ENCODE peak calls at places on chromosomes 6 and 20, in eight cellular contexts. One of them, this sample, is unnamed.

GRCh38 chr6:155352812-155353211 is 38.5 kb upstream of the TFB1M start:
- DNase-seq in glutamatergic neuron: no peak
- DNase-seq in IMR-90: peak
- DNase-seq in brain microvascular endothelial cell: peak
- DNase-seq in lower leg skin: no peak
- DNase-seq in GM10248: no peak
- DNase-seq in thoracic aorta: no peak
- DNase-seq in CD4-positive, alpha-beta T cell: no peak
- DNase-seq in this sample: peak

GRCh38 chr20:17619351-17620093 is 49.6 kb downstream of the DSTN start:
- DNase-seq in glutamatergic neuron: no peak
- DNase-seq in IMR-90: no peak
- DNase-seq in brain microvascular endothelial cell: no peak
- DNase-seq in lower leg skin: no peak
- DNase-seq in GM10248: no peak
- DNase-seq in thoracic aorta: no peak
- DNase-seq in CD4-positive, alpha-beta T cell: no peak
- DNase-seq in this sample: no peak

GRCh38 chr20:13325033-13325432 is 104.0 kb downstream of the ISM1 start:
- DNase-seq in glutamatergic neuron: peak
- DNase-seq in IMR-90: peak
- DNase-seq in brain microvascular endothelial cell: peak
- DNase-seq in lower leg skin: no peak
- DNase-seq in GM10248: no peak
- DNase-seq in thoracic aorta: no peak
- DNase-seq in CD4-positive, alpha-beta T cell: no peak
- DNase-seq in this sample: peak

GRCh38 chr6:31901953-31902643 is at the start of gene ZBTB12:
- DNase-seq in glutamatergic neuron: peak
- DNase-seq in IMR-90: peak
- DNase-seq in brain microvascular endothelial cell: peak
- DNase-seq in lower leg skin: peak
- DNase-seq in GM10248: peak
- DNase-seq in thoracic aorta: peak
- DNase-seq in CD4-positive, alpha-beta T cell: peak
- DNase-seq in this sample: peak

GRCh38 chr20:51562334-51563140 is 20.0 kb upstream of the NFATC2 start:
- DNase-seq in glutamatergic neuron: peak
- DNase-seq in IMR-90: peak
- DNase-seq in brain microvascular endothelial cell: peak
- DNase-seq in lower leg skin: peak
- DNase-seq in GM10248: peak
- DNase-seq in thoracic aorta: peak
- DNase-seq in CD4-positive, alpha-beta T cell: no peak
- DNase-seq in this sample: peak

GRCh38 chr6:37074053-37074827 is 68.8 kb downstream of the FGD2 start:
- DNase-seq in glutamatergic neuron: peak
- DNase-seq in IMR-90: peak
- DNase-seq in brain microvascular endothelial cell: no peak
- DNase-seq in lower leg skin: no peak
- DNase-seq in GM10248: no peak
- DNase-seq in thoracic aorta: no peak
- DNase-seq in CD4-positive, alpha-beta T cell: no peak
- DNase-seq in this sample: no peak

GRCh38 chr6:42292002-42292735 is 74.5 kb upstream of the MRPS10 start:
- DNase-seq in glutamatergic neuron: no peak
- DNase-seq in IMR-90: peak
- DNase-seq in brain microvascular endothelial cell: peak
- DNase-seq in lower leg skin: no peak
- DNase-seq in GM10248: no peak
- DNase-seq in thoracic aorta: no peak
- DNase-seq in CD4-positive, alpha-beta T cell: no peak
- DNase-seq in this sample: peak

GRCh38 chr20:52154575-52154974 is 37.0 kb downstream of the ZFP64 start:
- DNase-seq in glutamatergic neuron: no peak
- DNase-seq in IMR-90: no peak
- DNase-seq in brain microvascular endothelial cell: no peak
- DNase-seq in lower leg skin: no peak
- DNase-seq in GM10248: no peak
- DNase-seq in thoracic aorta: no peak
- DNase-seq in CD4-positive, alpha-beta T cell: no peak
- DNase-seq in this sample: no peak

GRCh38 chr6:156427345-156427744 is 349.8 kb upstream of the ARID1B start:
- DNase-seq in glutamatergic neuron: no peak
- DNase-seq in IMR-90: peak
- DNase-seq in brain microvascular endothelial cell: peak
- DNase-seq in lower leg skin: peak
- DNase-seq in GM10248: no peak
- DNase-seq in thoracic aorta: peak
- DNase-seq in CD4-positive, alpha-beta T cell: no peak
- DNase-seq in this sample: peak

GRCh38 chr6:105567140-105567539 is 164.3 kb upstream of the PREP start:
- DNase-seq in glutamatergic neuron: no peak
- DNase-seq in IMR-90: no peak
- DNase-seq in brain microvascular endothelial cell: no peak
- DNase-seq in lower leg skin: no peak
- DNase-seq in GM10248: no peak
- DNase-seq in thoracic aorta: no peak
- DNase-seq in CD4-positive, alpha-beta T cell: no peak
- DNase-seq in this sample: no peak

GRCh38 chr6:34875292-34876213 is 12.3 kb downstream of the TAF11 start:
- DNase-seq in glutamatergic neuron: no peak
- DNase-seq in IMR-90: no peak
- DNase-seq in brain microvascular endothelial cell: no peak
- DNase-seq in lower leg skin: no peak
- DNase-seq in GM10248: no peak
- DNase-seq in thoracic aorta: no peak
- DNase-seq in CD4-positive, alpha-beta T cell: no peak
- DNase-seq in this sample: no peak

GRCh38 chr6:135181333-135182119 is 418 bp downstream of the MYB start:
- DNase-seq in glutamatergic neuron: no peak
- DNase-seq in IMR-90: no peak
- DNase-seq in brain microvascular endothelial cell: no peak
- DNase-seq in lower leg skin: no peak
- DNase-seq in GM10248: no peak
- DNase-seq in thoracic aorta: no peak
- DNase-seq in CD4-positive, alpha-beta T cell: no peak
- DNase-seq in this sample: no peak

GRCh38 chr20:17969884-17970409 is 1.1 kb downstream of the MGME1 start:
- DNase-seq in glutamatergic neuron: no peak
- DNase-seq in IMR-90: peak
- DNase-seq in brain microvascular endothelial cell: peak
- DNase-seq in lower leg skin: peak
- DNase-seq in GM10248: peak
- DNase-seq in thoracic aorta: no peak
- DNase-seq in CD4-positive, alpha-beta T cell: peak
- DNase-seq in this sample: peak

DNA sequence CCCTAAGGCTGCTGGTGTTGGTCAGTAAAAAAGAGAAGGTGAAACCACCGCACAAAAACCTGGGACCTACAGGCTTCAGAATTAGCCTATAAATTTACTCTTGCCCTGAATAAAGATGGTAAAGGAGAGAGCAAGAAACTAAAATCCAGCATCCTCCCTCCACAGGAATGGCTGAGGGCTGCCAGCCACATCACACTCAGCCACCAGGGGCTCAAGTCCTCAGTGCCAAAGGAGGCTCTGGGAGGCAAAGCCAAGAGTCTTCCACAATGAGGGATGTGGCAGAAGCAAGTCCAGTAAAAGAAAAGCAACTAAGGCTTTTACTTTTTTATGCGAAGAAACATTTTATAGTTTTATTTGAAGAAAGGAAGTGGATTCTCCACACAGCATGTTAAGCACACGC is 219.5 kb upstream of the SSTR4 start:
- DNase-seq in glutamatergic neuron: no peak
- DNase-seq in IMR-90: no peak
- DNase-seq in brain microvascular endothelial cell: no peak
- DNase-seq in lower leg skin: no peak
- DNase-seq in GM10248: no peak
- DNase-seq in thoracic aorta: no peak
- DNase-seq in CD4-positive, alpha-beta T cell: no peak
- DNase-seq in this sample: no peak
- TF ChIP-seq CTCF in glutamatergic neuron: no peak
- TF ChIP-seq CTCF in IMR-90: no peak
- TF ChIP-seq CTCF in brain microvascular endothelial cell: peak
- TF ChIP-seq CTCF in lower leg skin: no peak
- TF ChIP-seq CTCF in GM10248: no peak
- TF ChIP-seq CTCF in thoracic aorta: peak
- TF ChIP-seq CTCF in CD4-positive, alpha-beta T cell: no peak
- TF ChIP-seq CTCF in this sample: no peak

GRCh38 chr20:53681352-53682212 is 87.9 kb upstream of the ZNF217 start:
- DNase-seq in glutamatergic neuron: no peak
- DNase-seq in IMR-90: no peak
- DNase-seq in brain microvascular endothelial cell: no peak
- DNase-seq in lower leg skin: no peak
- DNase-seq in GM10248: no peak
- DNase-seq in thoracic aorta: no peak
- DNase-seq in CD4-positive, alpha-beta T cell: no peak
- DNase-seq in this sample: no peak
- TF ChIP-seq CTCF in glutamatergic neuron: no peak
- TF ChIP-seq CTCF in IMR-90: no peak
- TF ChIP-seq CTCF in brain microvascular endothelial cell: no peak
- TF ChIP-seq CTCF in lower leg skin: no peak
- TF ChIP-seq CTCF in GM10248: no peak
- TF ChIP-seq CTCF in thoracic aorta: no peak
- TF ChIP-seq CTCF in CD4-positive, alpha-beta T cell: no peak
- TF ChIP-seq CTCF in this sample: no peak

GRCh38 chr20:1335961-1336698 is 7.2 kb upstream of the SDCBP2 start:
- DNase-seq in glutamatergic neuron: no peak
- DNase-seq in IMR-90: no peak
- DNase-seq in brain microvascular endothelial cell: no peak
- DNase-seq in lower leg skin: no peak
- DNase-seq in GM10248: no peak
- DNase-seq in thoracic aorta: no peak
- DNase-seq in CD4-positive, alpha-beta T cell: no peak
- DNase-seq in this sample: no peak

GRCh38 chr20:1334370-1334731 is 5.4 kb upstream of the SDCBP2 start:
- DNase-seq in glutamatergic neuron: no peak
- DNase-seq in IMR-90: no peak
- DNase-seq in brain microvascular endothelial cell: no peak
- DNase-seq in lower leg skin: no peak
- DNase-seq in GM10248: no peak
- DNase-seq in thoracic aorta: no peak
- DNase-seq in CD4-positive, alpha-beta T cell: no peak
- DNase-seq in this sample: no peak

GRCh38 chr20:1333462-1334369 is 4.8 kb upstream of the SDCBP2 start:
- DNase-seq in glutamatergic neuron: no peak
- DNase-seq in IMR-90: no peak
- DNase-seq in brain microvascular endothelial cell: no peak
- DNase-seq in lower leg skin: peak
- DNase-seq in GM10248: no peak
- DNase-seq in thoracic aorta: no peak
- DNase-seq in CD4-positive, alpha-beta T cell: no peak
- DNase-seq in this sample: no peak

GRCh38 chr20:1332749-1333300 is 3.9 kb upstream of the SDCBP2 start:
- DNase-seq in glutamatergic neuron: no peak
- DNase-seq in IMR-90: no peak
- DNase-seq in brain microvascular endothelial cell: no peak
- DNase-seq in lower leg skin: no peak
- DNase-seq in GM10248: no peak
- DNase-seq in thoracic aorta: no peak
- DNase-seq in CD4-positive, alpha-beta T cell: no peak
- DNase-seq in this sample: no peak

GRCh38 chr20:1334761-1335160 is 5.8 kb upstream of the SDCBP2 start:
- DNase-seq in glutamatergic neuron: no peak
- DNase-seq in IMR-90: no peak
- DNase-seq in brain microvascular endothelial cell: no peak
- DNase-seq in lower leg skin: no peak
- DNase-seq in GM10248: no peak
- DNase-seq in thoracic aorta: no peak
- DNase-seq in CD4-positive, alpha-beta T cell: no peak
- DNase-seq in this sample: no peak
- TF ChIP-seq CTCF in glutamatergic neuron: no peak
- TF ChIP-seq CTCF in IMR-90: no peak
- TF ChIP-seq CTCF in brain microvascular endothelial cell: peak
- TF ChIP-seq CTCF in lower leg skin: no peak
- TF ChIP-seq CTCF in GM10248: no peak
- TF ChIP-seq CTCF in thoracic aorta: no peak
- TF ChIP-seq CTCF in CD4-positive, alpha-beta T cell: no peak
- TF ChIP-seq CTCF in this sample: no peak

DNA sequence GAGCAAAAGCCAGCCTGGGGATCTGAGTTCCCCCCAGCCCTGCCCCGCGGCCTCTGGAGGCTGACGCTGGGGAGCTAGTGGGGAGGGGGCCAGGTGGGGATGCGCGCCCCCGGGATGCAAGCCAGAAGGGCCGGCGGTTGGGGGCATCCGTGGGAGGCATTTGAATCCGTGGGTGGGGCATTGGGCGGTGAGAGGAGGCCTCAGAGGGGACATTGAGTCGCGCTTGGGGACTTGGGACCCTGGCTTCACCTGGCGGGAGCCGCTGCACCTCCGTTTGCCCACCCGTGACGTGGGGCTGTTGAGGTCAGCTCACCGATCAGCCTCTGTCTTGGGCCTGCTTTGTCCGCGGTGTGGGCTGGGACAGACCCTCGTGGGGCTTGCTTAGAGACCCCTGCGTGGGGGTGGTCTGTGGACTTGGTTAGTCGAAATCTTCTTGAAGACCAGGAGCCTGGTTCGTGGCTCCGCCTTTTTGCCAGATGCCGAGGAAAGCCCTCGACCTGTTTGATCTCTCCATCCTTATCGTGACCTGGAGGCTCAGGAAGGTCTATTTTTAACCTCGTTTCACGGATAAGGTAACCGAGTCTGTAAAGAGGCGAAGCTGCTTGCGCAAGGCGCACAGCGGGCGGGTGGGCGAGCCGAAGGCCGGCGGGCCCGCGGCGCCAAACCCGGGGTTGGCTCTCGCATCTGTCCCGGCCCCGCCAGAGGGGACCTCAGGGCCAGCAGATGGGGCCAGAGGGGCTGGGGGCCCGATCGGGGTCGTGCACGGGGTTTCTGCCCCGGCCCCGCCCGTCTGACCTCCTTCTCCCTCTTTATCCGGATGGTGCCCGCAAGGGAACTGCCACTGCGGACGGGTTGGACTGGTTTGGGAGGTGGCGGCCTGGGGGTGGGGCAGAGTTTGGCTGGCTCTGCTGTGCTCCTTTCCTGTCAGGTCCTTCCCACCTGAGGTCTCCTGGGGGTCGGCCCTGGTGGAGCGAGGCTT is 8.3 kb downstream of the FAM110A start:
- DNase-seq in glutamatergic neuron: no peak
- DNase-seq in IMR-90: no peak
- DNase-seq in brain microvascular endothelial cell: no peak
- DNase-seq in lower leg skin: peak
- DNase-seq in GM10248: no peak
- DNase-seq in thoracic aorta: no peak
- DNase-seq in CD4-positive, alpha-beta T cell: no peak
- DNase-seq in this sample: no peak
- TF ChIP-seq CTCF in glutamatergic neuron: no peak
- TF ChIP-seq CTCF in IMR-90: no peak
- TF ChIP-seq CTCF in brain microvascular endothelial cell: no peak
- TF ChIP-seq CTCF in lower leg skin: no peak
- TF ChIP-seq CTCF in GM10248: no peak
- TF ChIP-seq CTCF in thoracic aorta: no peak
- TF ChIP-seq CTCF in CD4-positive, alpha-beta T cell: no peak
- TF ChIP-seq CTCF in this sample: no peak

GRCh38 chr6:70524721-70525286 is 41.9 kb upstream of the SDHAF4 start:
- DNase-seq in glutamatergic neuron: no peak
- DNase-seq in IMR-90: peak
- DNase-seq in brain microvascular endothelial cell: no peak
- DNase-seq in lower leg skin: no peak
- DNase-seq in GM10248: no peak
- DNase-seq in thoracic aorta: no peak
- DNase-seq in CD4-positive, alpha-beta T cell: no peak
- DNase-seq in this sample: no peak

GRCh38 chr6:70520575-70520974 is 46.2 kb upstream of the SDHAF4 start:
- DNase-seq in glutamatergic neuron: no peak
- DNase-seq in IMR-90: peak
- DNase-seq in brain microvascular endothelial cell: no peak
- DNase-seq in lower leg skin: no peak
- DNase-seq in GM10248: peak
- DNase-seq in thoracic aorta: no peak
- DNase-seq in CD4-positive, alpha-beta T cell: no peak
- DNase-seq in this sample: peak
- TF ChIP-seq CTCF in glutamatergic neuron: peak
- TF ChIP-seq CTCF in IMR-90: peak
- TF ChIP-seq CTCF in brain microvascular endothelial cell: peak
- TF ChIP-seq CTCF in lower leg skin: no peak
- TF ChIP-seq CTCF in GM10248: peak
- TF ChIP-seq CTCF in thoracic aorta: no peak
- TF ChIP-seq CTCF in CD4-positive, alpha-beta T cell: peak
- TF ChIP-seq CTCF in this sample: peak